ENCODE peak calls at places on chromosomes 5 and 9, in eight cellular contexts. J is effector memory CD4-positive, alpha-beta T cell; C is CD4-positive, alpha-beta memory T cell; U is brain microvascular endothelial cell; Q is left ventricle myocardium inferior; S is endodermal cell; D is tibial nerve; G is cardiac muscle cell. A is an unnamed sample. For H3K36me3, the result is how much of the 10 kb centered on the place peaks cover.

GRCh38 chr9:117777823-117778222 is 73.6 kb downstream of the TLR4 start:
- DNase-seq in J (no peak), C (no peak), U (no peak), Q (no peak), S (no peak), D (no peak), G (no peak), A (no peak)

GRCh38 chr5:124263680-124264491 is 482.6 kb downstream of the ZNF608 start:
- DNase-seq in J (no peak), C (no peak), U (no peak), Q (no peak), S (peak), D (no peak), G (peak), A (no peak)

GRCh38 chr5:74640450-74641013 is at the start of gene ENC1:
- DNase-seq in J (peak), C (peak), U (peak), Q (peak), S (peak), D (peak), G (peak), A (peak)

GRCh38 chr5:32935292-32935691 is 224.2 kb downstream of the NPR3 start:
- DNase-seq in J (no peak), C (no peak), U (no peak), Q (no peak), S (no peak), D (no peak), G (no peak), A (no peak)

GRCh38 chr9:122389799-122390481 is 19.1 kb downstream of the PTGS1 start:
- DNase-seq in J (no peak), C (no peak), U (no peak), Q (no peak), S (peak), D (no peak), G (no peak), A (no peak)

GRCh38 chr5:139263431-139263975 is 30.0 kb upstream of the MATR3 start:
- DNase-seq in J (no peak), C (no peak), U (no peak), Q (no peak), S (no peak), D (no peak), G (no peak), A (no peak)

GRCh38 chr5:54869691-54870090 is 115.7 kb downstream of the ESM1 start:
- DNase-seq in J (no peak), C (no peak), U (no peak), Q (no peak), S (no peak), D (no peak), G (no peak), A (no peak)

GRCh38 chr9:2623046-2623865 is 1.7 kb downstream of the VLDLR start:
- DNase-seq in J (no peak), C (no peak), U (no peak), Q (peak), S (peak), D (no peak), G (peak), A (no peak)

GRCh38 chr5:53436480-53437191 is 43.8 kb upstream of the FST start:
- DNase-seq in J (no peak), C (no peak), U (no peak), Q (no peak), S (no peak), D (no peak), G (no peak), A (no peak)

GRCh38 chr5:102583663-102584062 is 84.9 kb upstream of the SLCO6A1 start:
- DNase-seq in J (no peak), C (no peak), U (no peak), Q (no peak), S (no peak), D (no peak), G (peak), A (no peak)

GRCh38 chr9:136939996-136940525 is 4.5 kb downstream of the FBXW5 start:
- DNase-seq in J (no peak), C (no peak), U (no peak), Q (peak), S (no peak), D (no peak), G (no peak), A (no peak)

GRCh38 chr5:16854351-16854750 is 81.7 kb downstream of the MYO10 start:
- DNase-seq in J (no peak), C (no peak), U (no peak), Q (no peak), S (no peak), D (no peak), G (no peak), A (no peak)

GRCh38 chr9:33637881-33638280 is 113.8 kb downstream of the ANKRD18B start:
- DNase-seq in J (no peak), C (no peak), U (no peak), Q (no peak), S (no peak), D (no peak), G (no peak), A (no peak)

GRCh38 chr5:122584411-122585110 is 190.3 kb upstream of the SNX2 start:
- DNase-seq in J (no peak), C (no peak), U (no peak), Q (no peak), S (no peak), D (no peak), G (no peak), A (no peak)

GRCh38 chr9:16150501-16150900 is 597.7 kb downstream of the CCDC171 start:
- DNase-seq in J (no peak), C (no peak), U (no peak), Q (no peak), S (no peak), D (no peak), G (peak), A (no peak)

GRCh38 chr5:148905541-148905940 is 79.1 kb downstream of the ADRB2 start:
- DNase-seq in J (no peak), C (no peak), U (no peak), Q (no peak), S (peak), D (no peak), G (no peak), A (no peak)

GRCh38 chr9:84297162-84297821 is 43.3 kb downstream of the SLC28A3 start:
- DNase-seq in J (no peak), C (no peak), U (peak), Q (no peak), S (no peak), D (no peak), G (no peak), A (no peak)

GRCh38 chr9:111588846-111589245 is 10.6 kb downstream of the PTGR1 start:
- DNase-seq in J (no peak), C (no peak), U (no peak), Q (no peak), S (no peak), D (no peak), G (no peak), A (no peak)

GRCh38 chr5:118921946-118922345 is 66.4 kb downstream of the DTWD2 start:
- DNase-seq in J (no peak), C (no peak), U (no peak), Q (no peak), S (no peak), D (no peak), G (no peak), A (no peak)

GRCh38 chr9:127729522-127730256 is 5.4 kb downstream of the TOR2A start:
- DNase-seq in J (no peak), C (no peak), U (no peak), Q (no peak), S (no peak), D (no peak), G (no peak), A (no peak)

GRCh38 chr9:134791009-134791408 is 89.6 kb upstream of the FCN2 start:
- DNase-seq in J (no peak), C (no peak), U (no peak), Q (no peak), S (no peak), D (no peak), G (no peak), A (no peak)

GRCh38 chr9:90880669-90881068 is 79.0 kb downstream of the SYK start:
- DNase-seq in J (no peak), C (no peak), U (no peak), Q (no peak), S (no peak), D (no peak), G (no peak), A (no peak)

GRCh38 chr5:79602884-79603283 is 9.4 kb upstream of the TENT2 start:
- DNase-seq in J (no peak), C (no peak), U (no peak), Q (no peak), S (no peak), D (no peak), G (no peak), A (no peak)

GRCh38 chr5:78594946-78595921 is 53.3 kb downstream of the LHFPL2 start:
- DNase-seq in J (no peak), C (no peak), U (peak), Q (no peak), S (no peak), D (no peak), G (no peak), A (no peak)

GRCh38 chr9:96045811-96046210 is 170.3 kb downstream of the ERCC6L2 start:
- DNase-seq in J (no peak), C (no peak), U (no peak), Q (no peak), S (no peak), D (no peak), G (no peak), A (no peak)

GRCh38 chr9:81416476-81417298 is 272.7 kb downstream of the TLE1 start:
- DNase-seq in J (no peak), C (no peak), U (no peak), Q (no peak), S (no peak), D (no peak), G (no peak), A (no peak)

GRCh38 chr9:107999011-107999410 is 509.4 kb upstream of the KLF4 start:
- DNase-seq in J (no peak), C (no peak), U (no peak), Q (no peak), S (peak), D (no peak), G (peak), A (no peak)

GRCh38 chr9:115008536-115008935 is 78.1 kb upstream of the TNFSF8 start:
- DNase-seq in J (no peak), C (no peak), U (peak), Q (no peak), S (peak), D (no peak), G (no peak), A (no peak)

GRCh38 chr5:153276151-153276550 is 214.3 kb upstream of the GRIA1 start:
- DNase-seq in J (no peak), C (no peak), U (peak), Q (no peak), S (peak), D (no peak), G (peak), A (no peak)

GRCh38 chr5:173268750-173269580 is 34.0 kb upstream of the NKX2-5 start:
- DNase-seq in J (no peak), C (no peak), U (no peak), Q (peak), S (no peak), D (no peak), G (peak), A (no peak)

GRCh38 chr9:7139886-7140285 is 382.1 kb downstream of the KDM4C start:
- DNase-seq in J (no peak), C (no peak), U (no peak), Q (no peak), S (no peak), D (no peak), G (peak), A (no peak)

GRCh38 chr9:7135735-7136134 is 378.0 kb downstream of the KDM4C start:
- DNase-seq in J (no peak), C (no peak), U (no peak), Q (no peak), S (no peak), D (no peak), G (no peak), A (no peak)

GRCh38 chr9:7137571-7137970 is 379.8 kb downstream of the KDM4C start:
- DNase-seq in J (no peak), C (no peak), U (no peak), Q (no peak), S (no peak), D (no peak), G (no peak), A (no peak)

GRCh38 chr9:7140401-7140800 is 382.6 kb downstream of the KDM4C start:
- DNase-seq in J (no peak), C (no peak), U (no peak), Q (no peak), S (no peak), D (no peak), G (no peak), A (no peak)

GRCh38 chr9:7137040-7137439 is 379.3 kb downstream of the KDM4C start:
- DNase-seq in J (no peak), C (no peak), U (no peak), Q (no peak), S (no peak), D (no peak), G (no peak), A (no peak)
- H3K27ac ChIP-seq in J (no peak), C (no peak), U (no peak), Q (no peak), S (no peak), D (no peak), G (no peak), A (no peak)

GRCh38 chr9:128998462-128998861 is 29.7 kb downstream of the SH3GLB2 start:
- DNase-seq in J (no peak), C (no peak), U (no peak), Q (no peak), S (no peak), D (no peak), G (no peak), A (no peak)

GRCh38 chr9:128987800-128988199 is 40.3 kb downstream of the NUP188 start:
- DNase-seq in J (no peak), C (no peak), U (peak), Q (no peak), S (no peak), D (no peak), G (no peak), A (no peak)

GRCh38 chr9:128995791-128996190 is 32.3 kb downstream of the SH3GLB2 start:
- DNase-seq in J (no peak), C (no peak), U (no peak), Q (no peak), S (no peak), D (no peak), G (no peak), A (no peak)

DNA sequence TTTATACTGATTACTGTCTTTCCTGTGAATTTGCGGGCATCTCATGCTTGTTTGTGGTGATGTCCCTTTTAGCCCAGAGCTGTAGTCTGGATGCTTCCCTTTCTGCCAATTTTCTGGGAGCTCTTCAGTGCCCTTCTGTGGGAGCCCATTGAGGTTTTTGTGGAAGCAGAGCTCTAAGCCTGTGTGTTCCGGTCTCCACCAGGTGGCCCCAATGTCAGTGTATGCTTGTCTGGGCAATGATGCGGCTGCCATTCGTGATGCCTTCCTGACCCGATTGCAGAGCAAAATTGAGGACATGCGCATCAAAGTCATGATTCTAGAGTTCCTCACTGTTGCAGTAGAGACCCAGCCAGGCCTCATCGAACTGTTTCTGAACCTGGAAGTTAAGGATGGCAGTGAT is 35.1 kb downstream of the SH3GLB2 start:
- DNase-seq in J (no peak), C (no peak), U (no peak), Q (no peak), S (peak), D (no peak), G (peak), A (no peak)
- H3K36me3 ChIP-seq in J (half or more), C (half or more), U (half or more), Q (half or more), S (half or more), D (half or more), G (half or more), A (half or more)

DNA sequence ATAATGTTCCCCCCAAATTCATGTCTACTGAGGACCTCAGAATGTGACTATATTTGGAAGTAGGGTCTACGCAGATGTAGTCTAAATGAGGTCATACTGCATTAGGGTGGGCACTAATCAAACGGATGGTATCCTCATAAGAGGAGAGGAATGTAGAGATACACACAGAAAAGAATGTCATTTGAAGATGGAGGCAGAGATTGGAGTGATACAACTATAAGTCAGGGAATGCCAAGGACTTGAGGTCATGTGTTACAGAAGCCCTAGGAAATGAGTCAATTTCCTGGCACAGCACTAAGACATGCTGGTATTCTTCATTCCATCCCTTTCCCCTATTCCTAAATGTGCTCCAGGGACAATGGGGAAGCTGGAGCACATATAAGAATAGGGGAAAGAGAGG is 758 bp upstream of the PDCD1LG2 start:
- DNase-seq in J (no peak), C (no peak), U (peak), Q (no peak), S (no peak), D (no peak), G (no peak), A (no peak)
- H3K27ac ChIP-seq in J (no peak), C (no peak), U (peak), Q (peak), S (no peak), D (peak), G (no peak), A (no peak)

DNA sequence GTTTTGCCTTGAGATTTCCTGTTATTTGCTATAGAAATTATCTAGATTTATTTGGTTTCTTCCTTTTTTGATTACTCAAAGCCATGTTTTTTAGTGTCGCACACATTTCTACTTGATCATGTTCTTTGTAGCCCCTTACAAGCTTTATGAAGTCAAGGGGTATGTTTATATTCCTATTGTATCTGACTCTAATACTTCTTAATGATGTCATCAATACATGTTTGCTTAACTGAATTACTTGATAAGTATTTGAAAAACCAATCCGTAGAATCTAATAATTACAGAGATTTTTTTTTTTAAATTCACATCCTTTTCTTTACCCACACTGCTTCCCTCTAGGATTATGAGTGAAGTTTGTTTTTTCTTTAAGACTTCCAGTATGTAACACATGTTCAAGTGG is 53.0 kb downstream of the CDC42SE2 start:
- DNase-seq in J (no peak), C (no peak), U (no peak), Q (no peak), S (no peak), D (no peak), G (no peak), A (no peak)
- H3K36me3 ChIP-seq in J (under half), C (under half), U (under half), Q (under half), S (under half), D (under half), G (under half), A (under half)

GRCh38 chr9:121312169-121312568 is 44.2 kb downstream of the GSN start:
- DNase-seq in J (no peak), C (no peak), U (no peak), Q (no peak), S (no peak), D (peak), G (no peak), A (no peak)

GRCh38 chr9:121308765-121309164 is 40.8 kb downstream of the GSN start:
- DNase-seq in J (no peak), C (no peak), U (no peak), Q (no peak), S (no peak), D (no peak), G (no peak), A (no peak)

GRCh38 chr9:121309171-121309570 is 41.2 kb downstream of the GSN start:
- DNase-seq in J (no peak), C (no peak), U (no peak), Q (no peak), S (no peak), D (peak), G (no peak), A (no peak)

GRCh38 chr9:121309833-121310425 is 42.0 kb downstream of the GSN start:
- DNase-seq in J (no peak), C (no peak), U (no peak), Q (no peak), S (no peak), D (no peak), G (no peak), A (no peak)

DNA sequence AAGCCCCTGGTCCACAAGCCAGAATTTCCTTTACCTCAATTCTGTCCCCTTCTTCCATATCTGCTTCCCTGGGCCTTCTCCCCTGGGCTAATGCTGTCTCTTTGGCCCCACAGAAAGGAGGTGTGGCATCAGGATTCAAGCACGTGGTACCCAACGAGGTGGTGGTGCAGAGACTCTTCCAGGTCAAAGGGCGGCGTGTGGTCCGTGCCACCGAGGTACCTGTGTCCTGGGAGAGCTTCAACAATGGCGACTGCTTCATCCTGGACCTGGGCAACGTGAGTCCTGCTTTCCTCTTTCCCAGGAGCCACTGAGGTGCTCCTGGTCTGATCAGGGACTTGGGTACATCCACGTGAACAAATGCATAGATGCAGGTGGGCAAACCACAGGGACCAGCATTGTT is 42.6 kb downstream of the GSN start:
- DNase-seq in J (no peak), C (no peak), U (no peak), Q (no peak), S (no peak), D (peak), G (no peak), A (no peak)
- H3K27ac ChIP-seq in J (no peak), C (no peak), U (no peak), Q (no peak), S (no peak), D (no peak), G (no peak), A (no peak)

GRCh38 chr5:134553816-134554215 is 28.3 kb downstream of the JADE2 start:
- DNase-seq in J (no peak), C (no peak), U (no peak), Q (no peak), S (no peak), D (no peak), G (no peak), A (no peak)

GRCh38 chr5:134556994-134557393 is 31.5 kb downstream of the JADE2 start:
- DNase-seq in J (no peak), C (no peak), U (no peak), Q (no peak), S (no peak), D (no peak), G (no peak), A (no peak)

GRCh38 chr5:134555889-134556311 is 30.4 kb downstream of the JADE2 start:
- DNase-seq in J (peak), C (peak), U (peak), Q (peak), S (peak), D (no peak), G (peak), A (peak)

GRCh38 chr5:134554319-134555222 is 29.1 kb downstream of the JADE2 start:
- DNase-seq in J (peak), C (peak), U (peak), Q (peak), S (no peak), D (peak), G (no peak), A (peak)

DNA sequence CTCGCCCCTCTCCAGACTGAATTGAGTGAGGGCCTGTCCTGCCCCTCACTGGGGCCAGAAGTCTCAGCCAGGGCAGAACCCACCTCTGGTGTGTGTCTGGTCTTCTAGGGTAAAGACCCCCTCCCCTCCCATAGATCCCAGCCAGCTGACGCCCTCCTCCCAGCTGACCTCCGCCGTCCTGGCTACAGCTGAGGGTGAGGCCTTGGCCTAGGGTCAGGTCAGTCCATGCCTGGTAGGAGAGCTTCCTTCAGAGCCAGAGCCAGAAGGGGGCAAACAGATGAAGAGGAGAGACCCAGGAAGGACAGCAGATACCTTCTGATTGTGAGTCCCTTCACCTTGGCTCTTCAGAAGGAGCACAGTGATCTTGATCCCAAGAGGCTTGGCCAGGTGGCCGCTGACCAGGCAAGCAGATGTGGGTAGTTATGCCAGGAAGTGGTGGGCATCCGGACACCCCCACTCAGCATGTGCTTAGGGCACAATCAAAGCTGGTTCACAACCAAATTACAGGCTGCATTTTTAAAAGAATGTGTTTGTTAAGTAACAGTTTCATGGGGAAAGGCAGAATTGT is 29.8 kb downstream of the JADE2 start:
- DNase-seq in J (no peak), C (peak), U (no peak), Q (no peak), S (no peak), D (no peak), G (no peak), A (no peak)
- H3K36me3 ChIP-seq in J (under half), C (under half), U (under half), Q (under half), S (under half), D (half or more), G (under half), A (half or more)

A was measured in CD8-positive, alpha-beta memory T cell.